ENCODE peak calls at places on chromosomes 7 and 10, in ten cellular contexts. O, I, L, N, W, X, A, R, U and F are unnamed samples.

GRCh38 chr10:103661198-103661950 is 167.9 kb downstream of the NEURL1 start:
- DNase-seq in A (peak; percentile 46), N (no peak), L (peak; percentile 61), R (peak; percentile 70), W (peak; percentile 74), I (peak; percentile 80), O (no peak), X (peak; percentile 34), U (peak; percentile 32), F (peak; percentile 83)

GRCh38 chr7:79453266-79453557 is 255 bp downstream of the MAGI2 start:
- DNase-seq in U (no peak), N (no peak), R (peak; percentile 5), I (no peak), O (no peak), X (no peak), A (no peak), W (no peak), L (no peak), F (no peak)

GRCh38 chr7:140453273-140453672 is 26.0 kb downstream of the MKRN1 start:
- DNase-seq in I (no peak), U (no peak), X (no peak), N (no peak), W (no peak), O (no peak), A (no peak), R (no peak), L (no peak), F (no peak)

GRCh38 chr7:108211382-108212201 is 81.4 kb upstream of the LAMB4 start:
- DNase-seq in I (peak; percentile 23), N (no peak), O (no peak), L (no peak), R (peak; percentile 93), A (no peak), W (no peak), X (no peak), U (no peak), F (peak; percentile 82)

GRCh38 chr7:5631752-5632151 is 149.7 kb downstream of the RNF216 start:
- DNase-seq in W (no peak), N (no peak), X (no peak), O (no peak), I (no peak), A (no peak), U (no peak), L (no peak), R (no peak), F (no peak)

GRCh38 chr10:43259248-43259980 is 7.5 kb downstream of the RASGEF1A start:
- DNase-seq in L (no peak), U (no peak), N (no peak), O (no peak), W (no peak), A (no peak), X (no peak), I (no peak), R (no peak), F (no peak)

GRCh38 chr10:78170026-78170475 is 136.4 kb downstream of the RPS24 start:
- DNase-seq in X (no peak), I (no peak), U (no peak), A (no peak), R (peak; percentile 73), L (no peak), O (no peak), N (no peak), W (no peak), F (no peak)

GRCh38 chr7:70156052-70156451 is 557.8 kb downstream of the AUTS2 start:
- DNase-seq in N (no peak), R (no peak), A (no peak), U (no peak), X (no peak), I (no peak), O (no peak), L (no peak), W (no peak), F (no peak)

GRCh38 chr7:75813084-75813483 is 522 bp downstream of the CCL24 start:
- DNase-seq in N (no peak), W (no peak), R (no peak), O (no peak), X (no peak), U (no peak), A (no peak), I (no peak), L (no peak), F (no peak)

GRCh38 chr7:155154586-155154985 is 84.5 kb downstream of the HTR5A start:
- DNase-seq in O (no peak), W (no peak), A (no peak), N (no peak), I (no peak), X (no peak), L (no peak), U (no peak), R (no peak), F (no peak)

GRCh38 chr7:149855368-149856305 is 17.5 kb downstream of the ZNF862 start:
- DNase-seq in A (no peak), X (no peak), U (no peak), O (no peak), I (no peak), W (no peak), L (no peak), N (no peak), R (peak; percentile 65), F (peak; percentile 94)

GRCh38 chr10:81784111-81784597 is 90.8 kb upstream of the NRG3 start:
- DNase-seq in N (no peak), O (no peak), W (no peak), X (no peak), L (no peak), I (no peak), R (no peak), A (no peak), U (no peak), F (no peak)

GRCh38 chr10:79181227-79181626 is 112.5 kb downstream of the ZMIZ1 start:
- DNase-seq in U (no peak), I (no peak), L (no peak), W (no peak), N (no peak), R (no peak), X (no peak), A (no peak), O (no peak), F (no peak)

GRCh38 chr7:102814025-102814471 is 65.2 kb downstream of the FAM185A start:
- DNase-seq in R (peak; percentile 72), U (no peak), X (no peak), A (no peak), O (no peak), N (no peak), I (no peak), L (no peak), W (peak; percentile 36), F (peak; percentile 13)

GRCh38 chr7:134865001-134865845 is 85.8 kb downstream of the CALD1 start:
- DNase-seq in O (no peak), N (no peak), W (peak; percentile 87), U (peak; percentile 8), L (peak; percentile 65), X (no peak), I (no peak), A (no peak), R (no peak), F (no peak)

GRCh38 chr7:158228986-158229385 is 358.6 kb downstream of the PTPRN2 start:
- DNase-seq in U (no peak), A (no peak), R (no peak), N (no peak), L (no peak), I (peak; percentile 27), W (no peak), X (no peak), O (no peak), F (peak; percentile 0)

GRCh38 chr10:48482207-48482606 is 122.7 kb downstream of the ARHGAP22 start:
- DNase-seq in W (no peak), U (no peak), X (no peak), L (no peak), N (no peak), R (no peak), A (no peak), O (no peak), I (no peak), F (no peak)

GRCh38 chr7:79176859-79177477 is 276.5 kb downstream of the MAGI2 start:
- DNase-seq in U (no peak), N (no peak), A (no peak), R (peak; percentile 53), L (no peak), X (no peak), I (peak; percentile 66), O (peak; percentile 22), W (peak; percentile 22), F (peak; percentile 49)

GRCh38 chr10:104868231-104868630 is 227.1 kb downstream of the SORCS3 start:
- DNase-seq in N (no peak), U (no peak), L (no peak), A (no peak), W (no peak), O (no peak), I (no peak), X (no peak), R (no peak), F (peak; percentile 28)

GRCh38 chr7:83519240-83519639 is 129.7 kb downstream of the SEMA3E start:
- DNase-seq in A (no peak), W (no peak), R (no peak), X (no peak), N (no peak), L (no peak), I (no peak), O (no peak), U (no peak), F (no peak)

GRCh38 chr7:18320971-18321567 is 174.5 kb upstream of the HDAC9 start:
- DNase-seq in L (no peak), O (peak; percentile 27), N (no peak), X (no peak), I (peak; percentile 54), R (peak; percentile 42), A (no peak), U (no peak), W (peak; percentile 21), F (peak; percentile 58)